ENCODE peak calls at places on chromosomes 13 and 19, in nine cellular contexts. A, Y, Q, L, H, V, W, D and X are unnamed samples.

GRCh38 chr19:55310498-55310897 is 14.6 kb downstream of the TMEM150B start:
- DNase-seq in V (no peak), D (no peak), H (no peak), W (no peak), L (no peak), A (no peak), Q (no peak), Y (no peak), X (no peak)

GRCh38 chr13:80012281-80012680 is 328.6 kb downstream of the SPRY2 start:
- DNase-seq in Q (no peak), H (no peak), A (no peak), D (no peak), W (no peak), V (no peak), L (no peak), Y (no peak), X (no peak)

GRCh38 chr13:26679945-26680516 is 80.6 kb downstream of the GPR12 start:
- DNase-seq in V (no peak), Y (no peak), A (no peak), D (no peak), Q (no peak), W (peak; percentile 46), L (no peak), H (no peak), X (no peak)

GRCh38 chr19:45075215-45076028 is 856 bp downstream of the ZNF296 start:
- DNase-seq in V (no peak), Q (no peak), A (peak; percentile 27), H (peak; percentile 89), Y (peak; percentile 92), W (no peak), L (no peak), D (no peak), X (peak; percentile 67)

GRCh38 chr19:3672575-3672948 is 27.7 kb downstream of the PIP5K1C start:
- DNase-seq in Y (no peak), D (no peak), Q (no peak), A (no peak), H (no peak), L (no peak), W (no peak), V (no peak), X (no peak)

GRCh38 chr13:47397739-47398138 is 500.9 kb upstream of the HTR2A start:
- DNase-seq in L (no peak), H (no peak), V (no peak), Q (no peak), Y (no peak), A (no peak), D (no peak), W (no peak), X (no peak)

GRCh38 chr19:45947926-45948325 is 25.7 kb downstream of the NOVA2 start:
- DNase-seq in W (no peak), Y (no peak), L (no peak), D (no peak), A (no peak), V (peak; percentile 4), H (no peak), Q (no peak), X (no peak)

GRCh38 chr19:22807061-22807835 is 23.3 kb upstream of the ZNF99 start:
- DNase-seq in A (no peak), L (no peak), Y (no peak), D (no peak), V (no peak), H (no peak), W (no peak), Q (no peak), X (no peak)

GRCh38 chr19:46951236-46951986 is 68.2 kb upstream of the NPAS1 start:
- DNase-seq in Q (no peak), L (no peak), Y (no peak), D (peak; percentile 33), A (no peak), W (no peak), V (no peak), H (no peak), X (no peak)

GRCh38 chr13:95643471-95643813 is 1.1 kb downstream of the DZIP1 start:
- DNase-seq in D (no peak), Y (no peak), A (no peak), V (no peak), L (peak; percentile 23), Q (no peak), H (no peak), W (peak; percentile 43), X (no peak)

GRCh38 chr13:114112231-114112825 is 20.1 kb downstream of the RASA3 start:
- DNase-seq in L (peak; percentile 13), D (no peak), Q (no peak), H (no peak), A (no peak), Y (no peak), V (no peak), W (no peak), X (no peak)

GRCh38 chr19:46016426-46017094 is 6.3 kb downstream of the PGLYRP1 start:
- DNase-seq in W (peak; percentile 80), D (peak; percentile 47), L (peak; percentile 71), Q (peak; percentile 76), A (peak; percentile 80), V (no peak), Y (peak; percentile 68), H (peak; percentile 75), X (peak; percentile 83)